ENCODE peak calls at places on chromosomes 2 and 18, in ten cellular contexts. T is heart left ventricle, L is IMR-90, F is thyroid gland, I is uterus, H is vagina, J is body of pancreas, S is ovary, K is sigmoid colon, U is NB4. Z is an unnamed sample.

GRCh38 chr2:128486640-128487375 is 168.1 kb upstream of the HS6ST1 start:
- DNase-seq in T (no peak), L (no peak), F (no peak), I (no peak), H (peak), J (no peak), S (no peak), K (no peak), U (peak), Z (no peak)

GRCh38 chr2:178075006-178075326 is 2.4 kb upstream of the PDE11A start:
- DNase-seq in T (no peak), L (no peak), F (no peak), I (no peak), H (no peak), J (no peak), S (no peak), K (no peak), U (no peak), Z (no peak)

GRCh38 chr2:191170301-191170636 is 19.5 kb upstream of the STAT4 start:
- DNase-seq in T (no peak), L (no peak), F (no peak), I (no peak), H (no peak), J (no peak), S (no peak), K (no peak), U (no peak), Z (no peak)

GRCh38 chr2:228535396-228535795 is 353.9 kb upstream of the SPHKAP start:
- DNase-seq in T (no peak), L (no peak), F (no peak), I (no peak), H (no peak), J (no peak), S (no peak), K (no peak), U (peak), Z (no peak)

GRCh38 chr2:199916980-199917379 is 5.9 kb downstream of the C2orf69 start:
- DNase-seq in T (no peak), L (no peak), F (no peak), I (no peak), H (no peak), J (no peak), S (no peak), K (no peak), U (no peak), Z (no peak)

GRCh38 chr18:55790296-55790695 is 202.3 kb upstream of the TCF4 start:
- DNase-seq in T (no peak), L (peak), F (no peak), I (no peak), H (no peak), J (no peak), S (no peak), K (no peak), U (no peak), Z (no peak)

GRCh38 chr2:12856934-12857660 is 140.4 kb downstream of the TRIB2 start:
- DNase-seq in T (no peak), L (peak), F (no peak), I (no peak), H (no peak), J (no peak), S (no peak), K (no peak), U (peak), Z (no peak)

GRCh38 chr2:174449033-174449432 is 37.8 kb downstream of the GPR155 start:
- DNase-seq in T (no peak), L (peak), F (no peak), I (no peak), H (no peak), J (no peak), S (no peak), K (no peak), U (no peak), Z (no peak)

GRCh38 chr2:12714391-12715221 is 2.1 kb upstream of the TRIB2 start:
- DNase-seq in T (peak), L (peak), F (no peak), I (no peak), H (no peak), J (no peak), S (no peak), K (no peak), U (no peak), Z (no peak)

GRCh38 chr2:217790681-217791392 is 212.0 kb downstream of the TNS1 start:
- DNase-seq in T (no peak), L (peak), F (no peak), I (no peak), H (peak), J (peak), S (no peak), K (peak), U (no peak), Z (no peak)

GRCh38 chr2:199739413-199740110 is 111.4 kb downstream of the FTCDNL1 start:
- DNase-seq in T (peak), L (peak), F (peak), I (peak), H (no peak), J (peak), S (peak), K (peak), U (peak), Z (peak)

GRCh38 chr18:58635891-58636290 is 7.0 kb upstream of the ALPK2 start:
- DNase-seq in T (no peak), L (peak), F (no peak), I (no peak), H (no peak), J (no peak), S (no peak), K (no peak), U (peak), Z (no peak)

GRCh38 chr2:130797493-130798435 is 39.0 kb upstream of the ARHGEF4 start:
- DNase-seq in T (peak), L (peak), F (peak), I (peak), H (no peak), J (peak), S (peak), K (peak), U (peak), Z (peak)
- TF ChIP-seq POLR2A in T (peak), L (no peak), F (no peak), I (peak), H (no peak), J (peak), S (no peak), K (no peak), U (no peak), Z (peak)

DNA sequence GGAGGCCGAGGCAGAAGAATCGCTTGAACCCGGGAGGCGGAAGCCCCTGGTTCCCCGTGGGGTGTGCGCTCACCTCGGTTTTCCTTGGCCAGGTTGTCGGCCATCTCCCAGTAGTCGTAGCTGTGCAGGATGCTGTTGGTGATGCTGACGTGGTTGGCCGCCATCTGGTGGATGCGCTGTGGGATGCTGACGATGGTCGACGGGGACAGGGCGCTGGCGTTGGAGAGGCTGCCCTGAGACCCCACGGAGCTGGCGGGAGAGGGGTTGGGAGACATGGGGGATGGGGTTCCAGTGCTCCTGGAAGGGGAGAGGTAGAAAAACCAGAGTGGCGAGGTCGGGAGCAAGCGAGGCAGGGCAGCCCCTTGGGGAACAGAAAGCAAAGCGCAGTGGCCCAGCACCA is 64.4 kb upstream of the REV1 start:
- DNase-seq in T (no peak), L (no peak), F (no peak), I (no peak), H (no peak), J (no peak), S (no peak), K (no peak), U (no peak), Z (no peak)
- TF ChIP-seq CTCF in T (no peak), L (no peak), F (no peak), I (no peak), H (no peak), J (no peak), S (no peak), K (no peak), U (no peak), Z (no peak)

GRCh38 chr2:105143467-105144127 is 97.9 kb upstream of the GPR45 start:
- DNase-seq in T (no peak), L (no peak), F (peak), I (peak), H (no peak), J (no peak), S (peak), K (no peak), U (no peak), Z (no peak)
- TF ChIP-seq POLR2A in T (no peak), L (no peak), F (no peak), I (no peak), H (no peak), J (no peak), S (no peak), K (no peak), U (no peak), Z (no peak)

GRCh38 chr2:205696541-205697441 is 14.5 kb downstream of the NRP2 start:
- DNase-seq in T (no peak), L (peak), F (no peak), I (peak), H (no peak), J (no peak), S (no peak), K (peak), U (no peak), Z (no peak)
- TF ChIP-seq CTCF in T (peak), L (peak), F (no peak), I (peak), H (no peak), J (no peak), S (no peak), K (peak), U (no peak), Z (no peak)

DNA sequence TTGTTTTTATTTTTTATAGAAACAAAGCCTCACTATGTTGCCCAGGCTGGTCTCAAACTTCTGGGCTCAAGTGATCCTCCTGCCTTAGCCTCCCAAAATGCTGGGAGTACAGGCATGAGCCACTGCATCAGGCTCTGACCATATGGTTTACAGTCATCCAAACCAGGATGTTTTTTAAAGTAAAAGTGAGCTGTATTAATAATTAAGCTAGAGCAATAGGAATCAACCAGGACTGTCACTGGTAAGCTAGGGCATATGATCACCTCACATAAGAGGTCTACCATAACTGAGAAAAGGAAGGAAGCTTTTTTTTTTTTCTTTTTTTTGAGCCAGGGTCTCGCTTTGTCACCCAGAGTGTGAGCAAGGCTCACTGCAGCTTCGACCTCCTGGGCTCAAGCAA is 8.5 kb upstream of the RBBP8 start:
- DNase-seq in T (no peak), L (no peak), F (no peak), I (no peak), H (no peak), J (no peak), S (no peak), K (no peak), U (no peak), Z (no peak)
- TF ChIP-seq POLR2A in T (no peak), L (no peak), F (no peak), I (no peak), H (no peak), J (no peak), S (no peak), K (no peak), U (no peak), Z (no peak)

Z was measured in transverse colon.